ENCODE peak calls at places on chromosomes 12 and 14, in nine cellular contexts. R, W, D, X, A, V, T, K and B are unnamed samples.

GRCh38 chr12:122909442-122910288 is 13.7 kb upstream of the VPS37B start:
- DNase-seq in R (no peak), W (peak; percentile 59), D (peak; percentile 87), X (peak; percentile 46), A (no peak), V (peak; percentile 66), T (peak; percentile 71), K (no peak), B (no peak)

GRCh38 chr12:123892853-123893252 is 79.8 kb downstream of the CCDC92 start:
- DNase-seq in R (no peak), W (no peak), D (no peak), X (no peak), A (no peak), V (no peak), T (no peak), K (no peak), B (no peak)

GRCh38 chr14:90721619-90722305 is 94.5 kb downstream of the TTC7B start:
- DNase-seq in R (no peak), W (no peak), D (no peak), X (no peak), A (no peak), V (no peak), T (no peak), K (no peak), B (peak; percentile 25)

GRCh38 chr12:54394281-54394719 is 9.8 kb upstream of the ZNF385A start:
- DNase-seq in R (no peak), W (no peak), D (peak; percentile 51), X (no peak), A (no peak), V (peak; percentile 70), T (peak; percentile 69), K (peak; percentile 78), B (peak; percentile 42)

GRCh38 chr12:119659289-119659897 is 8.5 kb upstream of the PRKAB1 start:
- DNase-seq in R (peak; percentile 12), W (no peak), D (no peak), X (no peak), A (no peak), V (peak; percentile 46), T (peak; percentile 26), K (no peak), B (no peak)

GRCh38 chr12:87231818-87232217 is 797.4 kb downstream of the C12orf50 start:
- DNase-seq in R (no peak), W (no peak), D (no peak), X (no peak), A (no peak), V (no peak), T (no peak), K (no peak), B (peak; percentile 27)

GRCh38 chr14:65167072-65167645 is 64.8 kb upstream of the MAX start:
- DNase-seq in R (no peak), W (no peak), D (no peak), X (no peak), A (no peak), V (no peak), T (no peak), K (no peak), B (no peak)

GRCh38 chr12:69007166-69007857 is 74.3 kb upstream of the CPM start:
- DNase-seq in R (no peak), W (no peak), D (peak; percentile 7), X (peak; percentile 62), A (peak; percentile 86), V (peak; percentile 44), T (no peak), K (no peak), B (peak; percentile 56)

GRCh38 chr14:104528496-104528895 is 51.1 kb upstream of the C14orf180 start:
- DNase-seq in R (no peak), W (no peak), D (no peak), X (peak; percentile 24), A (no peak), V (peak; percentile 10), T (no peak), K (peak; percentile 19), B (no peak)

GRCh38 chr12:57086951-57087688 is 1.8 kb upstream of the NAB2 start:
- DNase-seq in R (peak; percentile 87), W (peak; percentile 95), D (no peak), X (no peak), A (no peak), V (peak; percentile 63), T (peak; percentile 57), K (peak; percentile 96), B (peak; percentile 88)

GRCh38 chr12:92593734-92594402 is 108.9 kb upstream of the PLEKHG7 start:
- DNase-seq in R (peak; percentile 82), W (peak; percentile 33), D (no peak), X (peak; percentile 51), A (no peak), V (no peak), T (no peak), K (no peak), B (peak; percentile 80)

GRCh38 chr12:102067574-102068258 is 5.9 kb upstream of the WASHC3 start:
- DNase-seq in R (no peak), W (no peak), D (no peak), X (no peak), A (no peak), V (no peak), T (no peak), K (no peak), B (no peak)

GRCh38 chr12:93128332-93128707 is 199.2 kb upstream of the EEA1 start:
- DNase-seq in R (no peak), W (peak; percentile 57), D (peak; percentile 90), X (no peak), A (no peak), V (no peak), T (no peak), K (no peak), B (no peak)

GRCh38 chr14:53368714-53369191 is 215.6 kb upstream of the DDHD1 start:
- DNase-seq in R (no peak), W (no peak), D (no peak), X (no peak), A (no peak), V (no peak), T (no peak), K (no peak), B (peak; percentile 73)

GRCh38 chr12:80814453-80814852 is 97.7 kb downstream of the MYF5 start:
- DNase-seq in R (no peak), W (no peak), D (no peak), X (no peak), A (no peak), V (no peak), T (no peak), K (no peak), B (no peak)

GRCh38 chr12:120706029-120706428 is 4.2 kb upstream of the UNC119B start:
- DNase-seq in R (no peak), W (no peak), D (no peak), X (no peak), A (no peak), V (no peak), T (no peak), K (no peak), B (no peak)

GRCh38 chr12:84701041-84701440 is 211.6 kb downstream of the SLC6A15 start:
- DNase-seq in R (no peak), W (no peak), D (no peak), X (no peak), A (no peak), V (no peak), T (no peak), K (no peak), B (peak; percentile 36)

GRCh38 chr14:101708853-101709532 is 52.5 kb upstream of the PPP2R5C start:
- DNase-seq in R (no peak), W (no peak), D (no peak), X (peak; percentile 31), A (no peak), V (no peak), T (no peak), K (peak; percentile 44), B (no peak)

GRCh38 chr14:94907626-94908261 is 137.8 kb upstream of the GSC start:
- DNase-seq in R (no peak), W (no peak), D (no peak), X (no peak), A (no peak), V (no peak), T (no peak), K (no peak), B (no peak)

GRCh38 chr12:46244997-46245396 is 23.8 kb downstream of the SLC38A1 start:
- DNase-seq in R (no peak), W (no peak), D (no peak), X (no peak), A (no peak), V (no peak), T (no peak), K (no peak), B (no peak)

GRCh38 chr12:121388421-121388981 is 11.4 kb upstream of the RNF34 start:
- DNase-seq in R (no peak), W (no peak), D (no peak), X (no peak), A (peak; percentile 8), V (no peak), T (no peak), K (peak; percentile 4), B (peak; percentile 66)

GRCh38 chr12:120710805-120711296 is 593 bp downstream of the UNC119B start:
- DNase-seq in R (no peak), W (peak; percentile 46), D (no peak), X (no peak), A (no peak), V (peak; percentile 66), T (no peak), K (no peak), B (no peak)

GRCh38 chr12:27382126-27382795 is 49.6 kb downstream of the BMAL2 start:
- DNase-seq in R (no peak), W (no peak), D (no peak), X (no peak), A (no peak), V (no peak), T (no peak), K (no peak), B (peak; percentile 91)

GRCh38 chr12:843609-844008 is 91.2 kb downstream of the WNK1 start:
- DNase-seq in R (no peak), W (no peak), D (no peak), X (no peak), A (no peak), V (no peak), T (no peak), K (no peak), B (no peak)

GRCh38 chr12:51986834-51987233 is 19.9 kb upstream of the TAMALIN start:
- DNase-seq in R (no peak), W (no peak), D (no peak), X (no peak), A (no peak), V (no peak), T (no peak), K (no peak), B (no peak)

GRCh38 chr12:117452071-117452470 is 90.6 kb upstream of the NOS1 start:
- DNase-seq in R (no peak), W (no peak), D (no peak), X (no peak), A (no peak), V (no peak), T (no peak), K (no peak), B (no peak)